ENCODE peak calls at places on chromosome 5, in nine cellular contexts. One of them, this sample, is unnamed. For H3K4me1, the result is how much of the 10 kb centered on the place peaks cover.

GRCh38 chr5:73370620-73371583 is 77.7 kb downstream of the FOXD1 start:
- DNase-seq in hepatocyte: peak
- DNase-seq in fibroblast of lung: peak
- DNase-seq in GM23248: peak
- DNase-seq in keratinocyte: peak
- DNase-seq in PC-9: peak
- DNase-seq in MM.1S: no peak
- DNase-seq in PC-3: peak
- DNase-seq in A673: peak
- DNase-seq in this sample: no peak

GRCh38 chr5:100623719-100624118 is 88.5 kb downstream of the FAM174A start:
- DNase-seq in hepatocyte: peak
- DNase-seq in fibroblast of lung: peak
- DNase-seq in GM23248: peak
- DNase-seq in keratinocyte: no peak
- DNase-seq in PC-9: no peak
- DNase-seq in MM.1S: peak
- DNase-seq in PC-3: peak
- DNase-seq in A673: peak
- DNase-seq in this sample: peak

GRCh38 chr5:74342948-74343682 is 297.4 kb downstream of the ENC1 start:
- DNase-seq in hepatocyte: no peak
- DNase-seq in fibroblast of lung: peak
- DNase-seq in GM23248: no peak
- DNase-seq in keratinocyte: no peak
- DNase-seq in PC-9: peak
- DNase-seq in MM.1S: no peak
- DNase-seq in PC-3: peak
- DNase-seq in A673: no peak
- DNase-seq in this sample: no peak

GRCh38 chr5:963673-964531 is 44.7 kb upstream of the NKD2 start:
- DNase-seq in hepatocyte: peak
- DNase-seq in fibroblast of lung: peak
- DNase-seq in GM23248: peak
- DNase-seq in keratinocyte: no peak
- DNase-seq in PC-9: no peak
- DNase-seq in MM.1S: peak
- DNase-seq in PC-3: no peak
- DNase-seq in A673: no peak
- DNase-seq in this sample: no peak

GRCh38 chr5:21142791-21143190 is 1154.8 kb upstream of the CDH18 start:
- DNase-seq in hepatocyte: no peak
- DNase-seq in fibroblast of lung: no peak
- DNase-seq in GM23248: no peak
- DNase-seq in keratinocyte: no peak
- DNase-seq in PC-9: no peak
- DNase-seq in MM.1S: no peak
- DNase-seq in PC-3: no peak
- DNase-seq in A673: no peak
- DNase-seq in this sample: no peak

GRCh38 chr5:65034782-65035181 is 266.1 kb downstream of the CWC27 start:
- DNase-seq in hepatocyte: no peak
- DNase-seq in fibroblast of lung: no peak
- DNase-seq in GM23248: no peak
- DNase-seq in keratinocyte: no peak
- DNase-seq in PC-9: no peak
- DNase-seq in MM.1S: no peak
- DNase-seq in PC-3: no peak
- DNase-seq in A673: no peak
- DNase-seq in this sample: peak

GRCh38 chr5:133059621-133060020 is 7.8 kb downstream of the HSPA4 start:
- DNase-seq in hepatocyte: no peak
- DNase-seq in fibroblast of lung: no peak
- DNase-seq in GM23248: no peak
- DNase-seq in keratinocyte: no peak
- DNase-seq in PC-9: no peak
- DNase-seq in MM.1S: no peak
- DNase-seq in PC-3: no peak
- DNase-seq in A673: no peak
- DNase-seq in this sample: no peak

GRCh38 chr5:134464988-134465855 is 53.5 kb upstream of the CDKN2AIPNL start:
- DNase-seq in hepatocyte: peak
- DNase-seq in fibroblast of lung: no peak
- DNase-seq in GM23248: no peak
- DNase-seq in keratinocyte: no peak
- DNase-seq in PC-9: no peak
- DNase-seq in MM.1S: no peak
- DNase-seq in PC-3: no peak
- DNase-seq in A673: no peak
- DNase-seq in this sample: no peak

GRCh38 chr5:68447121-68447520 is 231.6 kb downstream of the PIK3R1 start:
- DNase-seq in hepatocyte: no peak
- DNase-seq in fibroblast of lung: no peak
- DNase-seq in GM23248: no peak
- DNase-seq in keratinocyte: no peak
- DNase-seq in PC-9: no peak
- DNase-seq in MM.1S: no peak
- DNase-seq in PC-3: no peak
- DNase-seq in A673: no peak
- DNase-seq in this sample: no peak

GRCh38 chr5:68450245-68450852 is 234.8 kb downstream of the PIK3R1 start:
- DNase-seq in hepatocyte: no peak
- DNase-seq in fibroblast of lung: peak
- DNase-seq in GM23248: peak
- DNase-seq in keratinocyte: no peak
- DNase-seq in PC-9: peak
- DNase-seq in MM.1S: no peak
- DNase-seq in PC-3: peak
- DNase-seq in A673: no peak
- DNase-seq in this sample: no peak

GRCh38 chr5:68446487-68446894 is 230.9 kb downstream of the PIK3R1 start:
- DNase-seq in hepatocyte: no peak
- DNase-seq in fibroblast of lung: no peak
- DNase-seq in GM23248: no peak
- DNase-seq in keratinocyte: no peak
- DNase-seq in PC-9: no peak
- DNase-seq in MM.1S: no peak
- DNase-seq in PC-3: no peak
- DNase-seq in A673: no peak
- DNase-seq in this sample: no peak

GRCh38 chr5:68447530-68447929 is 232.0 kb downstream of the PIK3R1 start:
- DNase-seq in hepatocyte: no peak
- DNase-seq in fibroblast of lung: no peak
- DNase-seq in GM23248: no peak
- DNase-seq in keratinocyte: no peak
- DNase-seq in PC-9: no peak
- DNase-seq in MM.1S: no peak
- DNase-seq in PC-3: no peak
- DNase-seq in A673: no peak
- DNase-seq in this sample: no peak

DNA sequence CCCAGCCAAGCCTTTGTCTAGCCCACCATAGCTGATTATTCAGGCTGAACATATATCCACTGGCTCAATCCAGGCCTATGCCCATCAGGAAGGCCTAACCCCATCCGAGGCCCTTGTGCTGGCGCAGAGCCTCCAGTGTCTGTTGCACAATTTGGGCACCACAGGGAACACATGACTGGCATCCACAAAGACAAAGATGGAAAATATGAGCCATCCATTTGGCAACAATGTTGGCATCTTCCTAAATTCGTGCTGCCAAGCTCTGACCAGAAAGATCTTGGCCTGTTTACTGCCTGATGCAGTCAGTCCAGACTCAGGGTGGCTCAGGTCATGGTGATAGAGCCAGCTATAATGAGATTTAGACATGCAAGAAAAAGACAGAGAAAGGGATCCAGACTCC is 233.8 kb downstream of the PIK3R1 start:
- DNase-seq in hepatocyte: no peak
- DNase-seq in fibroblast of lung: peak
- DNase-seq in GM23248: peak
- DNase-seq in keratinocyte: no peak
- DNase-seq in PC-9: no peak
- DNase-seq in MM.1S: no peak
- DNase-seq in PC-3: no peak
- DNase-seq in A673: no peak
- DNase-seq in this sample: no peak
- TF ChIP-seq EZH2 in hepatocyte: no peak
- TF ChIP-seq EZH2 in fibroblast of lung: no peak
- TF ChIP-seq EZH2 in GM23248: no peak
- TF ChIP-seq EZH2 in keratinocyte: no peak
- TF ChIP-seq EZH2 in PC-9: no peak
- TF ChIP-seq EZH2 in MM.1S: no peak
- TF ChIP-seq EZH2 in PC-3: no peak
- TF ChIP-seq EZH2 in A673: no peak
- TF ChIP-seq EZH2 in this sample: no peak

GRCh38 chr5:141477169-141477568 is 1.4 kb downstream of the PCDHGC3 start:
- DNase-seq in hepatocyte: no peak
- DNase-seq in fibroblast of lung: no peak
- DNase-seq in GM23248: peak
- DNase-seq in keratinocyte: no peak
- DNase-seq in PC-9: no peak
- DNase-seq in MM.1S: no peak
- DNase-seq in PC-3: no peak
- DNase-seq in A673: no peak
- DNase-seq in this sample: no peak

GRCh38 chr5:141478321-141478945 is 2.7 kb downstream of the PCDHGC3 start:
- DNase-seq in hepatocyte: peak
- DNase-seq in fibroblast of lung: peak
- DNase-seq in GM23248: peak
- DNase-seq in keratinocyte: peak
- DNase-seq in PC-9: no peak
- DNase-seq in MM.1S: no peak
- DNase-seq in PC-3: no peak
- DNase-seq in A673: no peak
- DNase-seq in this sample: peak

GRCh38 chr5:141477815-141478214 is 2.0 kb downstream of the PCDHGC3 start:
- DNase-seq in hepatocyte: no peak
- DNase-seq in fibroblast of lung: no peak
- DNase-seq in GM23248: peak
- DNase-seq in keratinocyte: no peak
- DNase-seq in PC-9: no peak
- DNase-seq in MM.1S: no peak
- DNase-seq in PC-3: no peak
- DNase-seq in A673: no peak
- DNase-seq in this sample: no peak

GRCh38 chr5:141476132-141476909 is 555 bp downstream of the PCDHGC3 start:
- DNase-seq in hepatocyte: peak
- DNase-seq in fibroblast of lung: peak
- DNase-seq in GM23248: peak
- DNase-seq in keratinocyte: no peak
- DNase-seq in PC-9: no peak
- DNase-seq in MM.1S: peak
- DNase-seq in PC-3: no peak
- DNase-seq in A673: peak
- DNase-seq in this sample: peak

DNA sequence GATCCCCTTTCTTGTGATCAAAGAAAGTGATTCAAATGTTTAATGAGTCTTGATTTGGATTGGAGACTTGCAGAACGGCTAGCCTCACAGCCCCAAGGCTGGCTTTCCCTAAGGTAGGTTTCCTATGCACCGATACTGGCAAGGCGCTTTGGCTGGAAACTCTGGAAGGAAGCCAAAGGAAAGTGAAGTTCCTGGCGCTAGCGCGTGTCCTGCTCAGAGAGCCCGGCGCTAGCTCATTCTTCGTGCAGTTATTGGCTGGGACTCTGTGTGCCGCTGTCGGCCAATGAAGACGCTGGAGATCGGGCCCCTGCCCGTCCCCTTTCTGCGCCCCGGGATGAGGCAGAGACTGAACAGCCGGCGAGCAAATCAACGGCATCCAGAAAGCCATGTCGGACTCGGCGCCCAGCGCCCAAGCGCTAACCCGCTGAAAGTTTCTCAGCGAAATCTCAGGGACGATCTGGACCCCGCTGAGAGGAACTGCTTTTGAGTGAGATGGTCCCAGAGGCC is at the start of gene PCDHGC3:
- DNase-seq in hepatocyte: peak
- DNase-seq in fibroblast of lung: peak
- DNase-seq in GM23248: peak
- DNase-seq in keratinocyte: peak
- DNase-seq in PC-9: peak
- DNase-seq in MM.1S: peak
- DNase-seq in PC-3: no peak
- DNase-seq in A673: peak
- DNase-seq in this sample: peak
- H3K4me3 ChIP-seq in hepatocyte: peak
- H3K4me3 ChIP-seq in fibroblast of lung: peak
- H3K4me3 ChIP-seq in GM23248: peak
- H3K4me3 ChIP-seq in keratinocyte: peak
- H3K4me3 ChIP-seq in PC-9: peak
- H3K4me3 ChIP-seq in MM.1S: peak
- H3K4me3 ChIP-seq in PC-3: no peak
- H3K4me3 ChIP-seq in A673: peak
- H3K4me3 ChIP-seq in this sample: peak

GRCh38 chr5:173643964-173644363 is 27.5 kb upstream of the BOD1 start:
- DNase-seq in hepatocyte: no peak
- DNase-seq in fibroblast of lung: peak
- DNase-seq in GM23248: no peak
- DNase-seq in keratinocyte: no peak
- DNase-seq in PC-9: no peak
- DNase-seq in MM.1S: no peak
- DNase-seq in PC-3: no peak
- DNase-seq in A673: no peak
- DNase-seq in this sample: peak

GRCh38 chr5:173646684-173647083 is 30.2 kb upstream of the BOD1 start:
- DNase-seq in hepatocyte: no peak
- DNase-seq in fibroblast of lung: no peak
- DNase-seq in GM23248: no peak
- DNase-seq in keratinocyte: no peak
- DNase-seq in PC-9: no peak
- DNase-seq in MM.1S: no peak
- DNase-seq in PC-3: peak
- DNase-seq in A673: no peak
- DNase-seq in this sample: no peak

GRCh38 chr5:173645437-173645807 is 29.0 kb upstream of the BOD1 start:
- DNase-seq in hepatocyte: peak
- DNase-seq in fibroblast of lung: peak
- DNase-seq in GM23248: peak
- DNase-seq in keratinocyte: no peak
- DNase-seq in PC-9: no peak
- DNase-seq in MM.1S: no peak
- DNase-seq in PC-3: no peak
- DNase-seq in A673: no peak
- DNase-seq in this sample: peak

GRCh38 chr5:173645897-173646574 is 29.6 kb upstream of the BOD1 start:
- DNase-seq in hepatocyte: no peak
- DNase-seq in fibroblast of lung: no peak
- DNase-seq in GM23248: no peak
- DNase-seq in keratinocyte: no peak
- DNase-seq in PC-9: no peak
- DNase-seq in MM.1S: no peak
- DNase-seq in PC-3: no peak
- DNase-seq in A673: no peak
- DNase-seq in this sample: no peak

GRCh38 chr5:173644700-173645436 is 28.4 kb upstream of the BOD1 start:
- DNase-seq in hepatocyte: no peak
- DNase-seq in fibroblast of lung: no peak
- DNase-seq in GM23248: no peak
- DNase-seq in keratinocyte: no peak
- DNase-seq in PC-9: no peak
- DNase-seq in MM.1S: no peak
- DNase-seq in PC-3: no peak
- DNase-seq in A673: no peak
- DNase-seq in this sample: no peak
- H3K4me1 ChIP-seq in hepatocyte: under half
- H3K4me1 ChIP-seq in fibroblast of lung: under half
- H3K4me1 ChIP-seq in GM23248: under half
- H3K4me1 ChIP-seq in keratinocyte: under half
- H3K4me1 ChIP-seq in PC-9: under half
- H3K4me1 ChIP-seq in MM.1S: under half
- H3K4me1 ChIP-seq in PC-3: under half
- H3K4me1 ChIP-seq in A673: under half
- H3K4me1 ChIP-seq in this sample: under half

GRCh38 chr5:136192015-136192525 is 892 bp downstream of the SMIM32 start:
- DNase-seq in hepatocyte: peak
- DNase-seq in fibroblast of lung: peak
- DNase-seq in GM23248: peak
- DNase-seq in keratinocyte: no peak
- DNase-seq in PC-9: no peak
- DNase-seq in MM.1S: no peak
- DNase-seq in PC-3: no peak
- DNase-seq in A673: no peak
- DNase-seq in this sample: peak

GRCh38 chr5:136191304-136192014 is 1.5 kb downstream of the SMIM32 start:
- DNase-seq in hepatocyte: peak
- DNase-seq in fibroblast of lung: peak
- DNase-seq in GM23248: peak
- DNase-seq in keratinocyte: no peak
- DNase-seq in PC-9: no peak
- DNase-seq in MM.1S: no peak
- DNase-seq in PC-3: no peak
- DNase-seq in A673: peak
- DNase-seq in this sample: peak

GRCh38 chr5:136194611-136195010 is 1.6 kb upstream of the SMIM32 start:
- DNase-seq in hepatocyte: no peak
- DNase-seq in fibroblast of lung: no peak
- DNase-seq in GM23248: no peak
- DNase-seq in keratinocyte: no peak
- DNase-seq in PC-9: no peak
- DNase-seq in MM.1S: no peak
- DNase-seq in PC-3: no peak
- DNase-seq in A673: no peak
- DNase-seq in this sample: peak

GRCh38 chr5:136193396-136193935 is 504 bp upstream of the SMIM32 start:
- DNase-seq in hepatocyte: no peak
- DNase-seq in fibroblast of lung: no peak
- DNase-seq in GM23248: peak
- DNase-seq in keratinocyte: no peak
- DNase-seq in PC-9: no peak
- DNase-seq in MM.1S: no peak
- DNase-seq in PC-3: no peak
- DNase-seq in A673: no peak
- DNase-seq in this sample: no peak

GRCh38 chr5:136192526-136193395 is at the start of gene SMIM32:
- DNase-seq in hepatocyte: peak
- DNase-seq in fibroblast of lung: peak
- DNase-seq in GM23248: peak
- DNase-seq in keratinocyte: no peak
- DNase-seq in PC-9: no peak
- DNase-seq in MM.1S: no peak
- DNase-seq in PC-3: no peak
- DNase-seq in A673: peak
- DNase-seq in this sample: peak
- TF ChIP-seq EZH2 in hepatocyte: no peak
- TF ChIP-seq EZH2 in fibroblast of lung: no peak
- TF ChIP-seq EZH2 in GM23248: peak
- TF ChIP-seq EZH2 in keratinocyte: no peak
- TF ChIP-seq EZH2 in PC-9: no peak
- TF ChIP-seq EZH2 in MM.1S: no peak
- TF ChIP-seq EZH2 in PC-3: no peak
- TF ChIP-seq EZH2 in A673: no peak
- TF ChIP-seq EZH2 in this sample: peak

This sample was measured in GM23338.